ENCODE peak calls at places on chromosomes 12 and 14, in four cellular contexts. O is K562, Y is HepG2, W is GM12878. V is an unnamed sample.

GRCh38 chr12:90355701-90356345 is 599.2 kb downstream of the CCER1 start:
- DNase-seq in O (no peak), Y (no peak), W (no peak), V (no peak)

GRCh38 chr14:26872510-26872909 is 274.7 kb upstream of the NOVA1 start:
- DNase-seq in O (no peak), Y (no peak), W (no peak), V (no peak)

GRCh38 chr14:51487848-51488247 is 163.9 kb upstream of the FRMD6 start:
- DNase-seq in O (no peak), Y (no peak), W (no peak), V (no peak)

GRCh38 chr12:121093487-121093891 is 39.2 kb upstream of the P2RX7 start:
- DNase-seq in O (no peak), Y (no peak), W (no peak), V (no peak)

GRCh38 chr12:69623970-69624369 is 13.3 kb upstream of the LRRC10 start:
- DNase-seq in O (peak), Y (no peak), W (no peak), V (no peak)

GRCh38 chr12:70052931-70053497 is 190.2 kb upstream of the CNOT2 start:
- DNase-seq in O (peak), Y (peak), W (no peak), V (no peak)

GRCh38 chr14:93937519-93937918 is 10.4 kb downstream of the FAM181A start:
- DNase-seq in O (no peak), Y (no peak), W (no peak), V (no peak)

GRCh38 chr12:72869025-72869424 is 596.9 kb downstream of the TRHDE start:
- DNase-seq in O (no peak), Y (no peak), W (no peak), V (no peak)

GRCh38 chr12:26810330-26810729 is 22.7 kb downstream of the ITPR2 start:
- DNase-seq in O (no peak), Y (no peak), W (no peak), V (no peak)

GRCh38 chr12:52865090-52865944 is 16.5 kb upstream of the KRT78 start:
- DNase-seq in O (peak), Y (peak), W (no peak), V (peak)

GRCh38 chr12:52871291-52871961 is 22.6 kb upstream of the KRT78 start:
- DNase-seq in O (no peak), Y (no peak), W (no peak), V (no peak)

GRCh38 chr12:52870361-52871290 is 21.8 kb upstream of the KRT78 start:
- DNase-seq in O (peak), Y (peak), W (no peak), V (peak)

GRCh38 chr12:52867152-52867551 is 18.4 kb upstream of the KRT78 start:
- DNase-seq in O (no peak), Y (no peak), W (no peak), V (no peak)

DNA sequence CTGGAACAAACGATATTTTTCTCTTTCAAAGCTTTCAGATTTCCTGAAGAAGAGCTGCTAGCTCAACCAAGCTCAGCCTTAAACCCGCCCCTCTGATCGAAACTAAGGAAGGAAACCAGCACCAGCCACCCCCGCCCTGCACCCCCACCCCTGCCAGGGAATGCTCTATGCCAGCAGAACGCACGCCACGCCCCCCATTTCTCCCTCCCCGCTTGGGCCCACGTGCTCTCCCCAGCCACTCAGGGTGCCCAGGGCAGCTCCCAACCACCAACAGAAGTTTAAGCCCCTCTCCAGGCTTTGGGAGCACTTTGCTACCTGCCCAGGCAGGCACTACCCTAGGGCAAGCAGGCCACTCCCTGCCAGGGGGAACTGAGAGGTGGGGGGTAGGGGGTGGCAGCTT is 18.8 kb upstream of the KRT78 start:
- DNase-seq in O (no peak), Y (no peak), W (no peak), V (no peak)
- TF ChIP-seq FOXM1 in O (no peak), Y (no peak), W (no peak), V (no peak)

GRCh38 chr12:122928033-122928890 is 32.3 kb upstream of the VPS37B start:
- DNase-seq in O (no peak), Y (no peak), W (no peak), V (no peak)
- TF ChIP-seq BHLHE40 in O (no peak), Y (no peak), W (no peak), V (no peak)

DNA sequence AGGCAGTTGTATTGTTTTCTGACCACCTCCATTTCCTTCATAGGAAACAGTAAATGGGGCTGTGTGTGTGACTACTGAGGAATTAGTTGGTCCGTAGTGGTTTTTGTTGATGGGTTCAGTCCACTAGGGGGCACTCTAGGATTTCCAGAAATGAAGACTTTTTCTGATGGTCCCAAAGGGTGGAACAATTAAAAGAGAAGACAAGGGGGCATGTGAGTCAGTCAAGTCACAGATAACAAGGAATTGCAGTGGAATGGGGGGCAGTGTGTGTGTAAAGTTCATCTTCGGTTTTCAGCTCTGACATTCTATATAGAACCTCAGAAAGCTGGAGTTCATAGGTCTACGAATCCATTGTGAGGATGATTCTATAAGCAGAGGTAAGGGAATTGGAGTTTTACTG is 186.6 kb upstream of the OR4E1 start:
- DNase-seq in O (peak), Y (peak), W (no peak), V (peak)
- TF ChIP-seq FOXM1 in O (no peak), Y (no peak), W (no peak), V (no peak)

DNA sequence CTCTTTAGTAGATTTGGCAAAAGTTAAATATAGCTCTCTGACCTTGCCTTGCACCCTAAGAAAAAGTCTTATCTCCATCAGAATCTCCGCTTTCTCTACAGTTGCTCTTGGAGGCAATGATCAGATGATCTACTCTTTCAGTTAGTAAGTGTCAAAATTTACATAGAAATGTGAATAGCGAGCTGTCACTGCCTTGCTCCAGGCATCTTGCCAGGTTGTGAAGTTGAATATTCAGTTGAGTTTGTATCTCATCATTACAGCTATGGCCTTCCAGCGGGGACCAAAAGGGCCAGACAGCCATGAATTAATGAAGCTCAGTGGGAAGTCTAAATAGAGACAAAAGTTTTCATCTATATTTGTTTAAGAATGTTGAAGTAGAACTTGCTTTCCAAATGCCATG is 387.7 kb downstream of the FLRT2 start:
- DNase-seq in O (no peak), Y (no peak), W (no peak), V (no peak)
- TF ChIP-seq BHLHE40 in O (no peak), Y (no peak), W (no peak), V (no peak)

GRCh38 chr12:25629341-25629740 is 76.3 kb upstream of the LMNTD1 start:
- DNase-seq in O (no peak), Y (no peak), W (no peak), V (no peak)
- TF ChIP-seq FOXM1 in O (no peak), Y (no peak), W (no peak), V (no peak)

GRCh38 chr12:63747553-63747952 is 32.2 kb upstream of the RXYLT1 start:
- DNase-seq in O (no peak), Y (no peak), W (no peak), V (no peak)

GRCh38 chr12:63753743-63754142 is 26.0 kb upstream of the RXYLT1 start:
- DNase-seq in O (no peak), Y (no peak), W (no peak), V (no peak)

GRCh38 chr12:63752283-63752682 is 27.4 kb upstream of the RXYLT1 start:
- DNase-seq in O (no peak), Y (no peak), W (no peak), V (no peak)
- TF ChIP-seq BHLHE40 in O (no peak), Y (no peak), W (no peak), V (no peak)

GRCh38 chr12:128930591-128930990 is 77.3 kb downstream of the GLT1D1 start:
- DNase-seq in O (no peak), Y (no peak), W (no peak), V (no peak)
- TF ChIP-seq FOXM1 in O (no peak), Y (no peak), W (no peak), V (no peak)

GRCh38 chr14:89085154-89086059 is 261.0 kb downstream of the TTC8 start:
- DNase-seq in O (no peak), Y (no peak), W (no peak), V (no peak)
- TF ChIP-seq BHLHE40 in O (no peak), Y (no peak), W (no peak), V (no peak)

GRCh38 chr12:112488257-112488926 is 69.6 kb downstream of the PTPN11 start:
- DNase-seq in O (no peak), Y (no peak), W (no peak), V (no peak)
- TF ChIP-seq FOXM1 in O (no peak), Y (no peak), W (no peak), V (no peak)

DNA sequence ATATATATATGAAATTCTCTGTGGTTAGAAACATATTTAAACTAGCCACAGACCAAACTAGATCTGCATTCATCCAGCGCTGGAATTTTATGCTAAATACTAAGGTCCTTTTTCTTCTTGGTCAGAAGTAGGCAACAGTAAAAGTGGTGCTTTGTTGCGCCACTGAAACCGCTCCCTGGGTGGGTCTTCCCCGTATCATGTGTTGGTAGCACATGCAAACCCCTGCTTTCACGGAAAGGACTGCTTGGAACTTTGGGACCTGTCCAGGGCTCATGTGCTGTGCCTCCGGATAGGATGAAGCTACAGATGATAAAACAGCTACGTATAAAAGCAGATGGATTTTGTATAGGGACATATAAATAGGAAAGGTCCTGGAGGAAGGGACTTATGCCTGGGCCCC is 40.1 kb upstream of the COL2A1 start:
- DNase-seq in O (no peak), Y (no peak), W (no peak), V (no peak)
- TF ChIP-seq BHLHE40 in O (no peak), Y (no peak), W (no peak), V (no peak)

V was measured in HEK293T.